ENCODE peak calls at places on chromosomes 11 and 22, in six cellular contexts. One of them, this sample, is unnamed.

GRCh38 chr11:19642759-19643158 is 69.9 kb upstream of the NAV2 start:
- DNase-seq in cardiac muscle cell: no peak
- DNase-seq in naive thymus-derived CD8-positive, alpha-beta T cell: no peak
- DNase-seq in A549: no peak
- DNase-seq in KG1: no peak
- DNase-seq in stimulated activated CD8-positive, alpha-beta memory T cell treated with anti-CD3 and anti-CD28 coated beads, Interleukin-4, amount 100 ng/mL, for 1 hour: no peak
- DNase-seq in this sample: no peak

GRCh38 chr11:70483077-70483861 is 84.9 kb downstream of the CTTN start:
- DNase-seq in cardiac muscle cell: peak; percentile 50
- DNase-seq in naive thymus-derived CD8-positive, alpha-beta T cell: no peak
- DNase-seq in A549: peak; percentile 68
- DNase-seq in KG1: no peak
- DNase-seq in stimulated activated CD8-positive, alpha-beta memory T cell treated with anti-CD3 and anti-CD28 coated beads, Interleukin-4, amount 100 ng/mL, for 1 hour: no peak
- DNase-seq in this sample: no peak

GRCh38 chr22:22818861-22819855 is 68.5 kb upstream of the IGLL5 start:
- DNase-seq in cardiac muscle cell: no peak
- DNase-seq in naive thymus-derived CD8-positive, alpha-beta T cell: peak; percentile 67
- DNase-seq in A549: no peak
- DNase-seq in KG1: no peak
- DNase-seq in stimulated activated CD8-positive, alpha-beta memory T cell treated with anti-CD3 and anti-CD28 coated beads, Interleukin-4, amount 100 ng/mL, for 1 hour: no peak
- DNase-seq in this sample: no peak

GRCh38 chr11:28132541-28132940 is 24.4 kb downstream of the METTL15 start:
- DNase-seq in cardiac muscle cell: no peak
- DNase-seq in naive thymus-derived CD8-positive, alpha-beta T cell: no peak
- DNase-seq in A549: no peak
- DNase-seq in KG1: no peak
- DNase-seq in stimulated activated CD8-positive, alpha-beta memory T cell treated with anti-CD3 and anti-CD28 coated beads, Interleukin-4, amount 100 ng/mL, for 1 hour: no peak
- DNase-seq in this sample: no peak

GRCh38 chr22:28801845-28802594 is 1.7 kb upstream of the XBP1 start:
- DNase-seq in cardiac muscle cell: no peak
- DNase-seq in naive thymus-derived CD8-positive, alpha-beta T cell: no peak
- DNase-seq in A549: no peak
- DNase-seq in KG1: peak; percentile 68
- DNase-seq in stimulated activated CD8-positive, alpha-beta memory T cell treated with anti-CD3 and anti-CD28 coated beads, Interleukin-4, amount 100 ng/mL, for 1 hour: no peak
- DNase-seq in this sample: no peak

GRCh38 chr11:117096140-117096972 is 1.9 kb downstream of the SIK3 start:
- DNase-seq in cardiac muscle cell: peak; percentile 62
- DNase-seq in naive thymus-derived CD8-positive, alpha-beta T cell: peak; percentile 81
- DNase-seq in A549: no peak
- DNase-seq in KG1: peak; percentile 73
- DNase-seq in stimulated activated CD8-positive, alpha-beta memory T cell treated with anti-CD3 and anti-CD28 coated beads, Interleukin-4, amount 100 ng/mL, for 1 hour: no peak
- DNase-seq in this sample: peak; percentile 15

GRCh38 chr11:117877120-117877784 is 794 bp upstream of the FXYD6 start:
- DNase-seq in cardiac muscle cell: no peak
- DNase-seq in naive thymus-derived CD8-positive, alpha-beta T cell: no peak
- DNase-seq in A549: no peak
- DNase-seq in KG1: no peak
- DNase-seq in stimulated activated CD8-positive, alpha-beta memory T cell treated with anti-CD3 and anti-CD28 coated beads, Interleukin-4, amount 100 ng/mL, for 1 hour: no peak
- DNase-seq in this sample: no peak

GRCh38 chr11:68749501-68750196 is 1.7 kb downstream of the TESMIN start:
- DNase-seq in cardiac muscle cell: no peak
- DNase-seq in naive thymus-derived CD8-positive, alpha-beta T cell: no peak
- DNase-seq in A549: no peak
- DNase-seq in KG1: no peak
- DNase-seq in stimulated activated CD8-positive, alpha-beta memory T cell treated with anti-CD3 and anti-CD28 coated beads, Interleukin-4, amount 100 ng/mL, for 1 hour: no peak
- DNase-seq in this sample: no peak

GRCh38 chr11:76768091-76769047 is 14.8 kb upstream of the TSKU start:
- DNase-seq in cardiac muscle cell: no peak
- DNase-seq in naive thymus-derived CD8-positive, alpha-beta T cell: peak; percentile 56
- DNase-seq in A549: no peak
- DNase-seq in KG1: peak; percentile 95
- DNase-seq in stimulated activated CD8-positive, alpha-beta memory T cell treated with anti-CD3 and anti-CD28 coated beads, Interleukin-4, amount 100 ng/mL, for 1 hour: no peak
- DNase-seq in this sample: no peak

GRCh38 chr11:95762513-95762912 is 27.1 kb downstream of the FAM76B start:
- DNase-seq in cardiac muscle cell: no peak
- DNase-seq in naive thymus-derived CD8-positive, alpha-beta T cell: no peak
- DNase-seq in A549: no peak
- DNase-seq in KG1: no peak
- DNase-seq in stimulated activated CD8-positive, alpha-beta memory T cell treated with anti-CD3 and anti-CD28 coated beads, Interleukin-4, amount 100 ng/mL, for 1 hour: no peak
- DNase-seq in this sample: no peak